ENCODE peak calls at places on chromosomes 4 and X, in seven cellular contexts. C is esophagus muscularis mucosa; H is aorta; A is RWPE1; B is pancreas; R is CD8-positive, alpha-beta memory T cell; I is breast epithelium. T is an unnamed sample.

GRCh38 chr4:6640292-6641163 is at the start of gene MRFAP1:
- DNase-seq in C (peak; percentile 96), H (peak; percentile 97), A (peak; percentile 92), B (peak; percentile 94), R (peak; percentile 91), I (peak; percentile 92), T (peak; percentile 97)

GRCh38 chr4:48333587-48333986 is 7.7 kb upstream of the SLAIN2 start:
- DNase-seq in C (no peak), H (no peak), A (peak; percentile 36), B (no peak), R (no peak), I (no peak), T (no peak)

GRCh38 chr4:161256172-161256571 is 907.6 kb downstream of the FSTL5 start:
- DNase-seq in C (no peak), H (no peak), A (no peak), B (no peak), R (no peak), I (no peak), T (no peak)

GRCh38 chrX:151697537-151697936 is 2.3 kb downstream of the PRRG3 start:
- DNase-seq in C (no peak), H (no peak), A (no peak), B (no peak), R (no peak), I (no peak), T (no peak)

GRCh38 chr4:108449139-108449538 is 171.2 kb upstream of the RPL34 start:
- DNase-seq in C (no peak), H (no peak), A (no peak), B (no peak), R (no peak), I (no peak), T (no peak)

GRCh38 chrX:2774057-2774456 is 22.2 kb downstream of the XG start:
- DNase-seq in C (no peak), H (no peak), A (no peak), B (no peak), R (no peak), I (no peak), T (no peak)

GRCh38 chr4:86944964-86945781 is 10.4 kb downstream of the AFF1 start:
- DNase-seq in C (no peak), H (no peak), A (no peak), B (no peak), R (no peak), I (no peak), T (no peak)

GRCh38 chr4:55393461-55394320 is 2.1 kb upstream of the TMEM165 start:
- DNase-seq in C (no peak), H (no peak), A (no peak), B (no peak), R (no peak), I (no peak), T (no peak)

GRCh38 chr4:12555011-12555410 is 929.1 kb downstream of the RAB28 start:
- DNase-seq in C (no peak), H (peak; percentile 44), A (peak; percentile 3), B (no peak), R (no peak), I (no peak), T (no peak)

GRCh38 chrX:8848921-8849320 is 47.7 kb upstream of the FAM9A start:
- DNase-seq in C (no peak), H (no peak), A (peak; percentile 32), B (no peak), R (no peak), I (no peak), T (no peak)

GRCh38 chr4:15882675-15883086 is 55.9 kb downstream of the FGFBP1 start:
- DNase-seq in C (no peak), H (peak; percentile 53), A (peak; percentile 34), B (peak; percentile 59), R (peak; percentile 8), I (no peak), T (no peak)

GRCh38 chr4:188242041-188242440 is 102.8 kb downstream of the TRIML1 start:
- DNase-seq in C (no peak), H (no peak), A (no peak), B (no peak), R (no peak), I (no peak), T (no peak)

GRCh38 chr4:31343058-31343457 is 622.9 kb downstream of the PCDH7 start:
- DNase-seq in C (no peak), H (no peak), A (no peak), B (no peak), R (no peak), I (no peak), T (no peak)

GRCh38 chrX:47581731-47582647 is at the start of gene TIMP1:
- DNase-seq in C (peak; percentile 96), H (peak; percentile 95), A (peak; percentile 91), B (peak; percentile 64), R (peak; percentile 70), I (peak; percentile 84), T (peak; percentile 90)

GRCh38 chr4:59920414-59920813 is 1279.7 kb upstream of the ADGRL3 start:
- DNase-seq in C (no peak), H (no peak), A (no peak), B (no peak), R (no peak), I (no peak), T (no peak)

GRCh38 chr4:140996757-140997156 is 136.5 kb downstream of the RNF150 start:
- DNase-seq in C (no peak), H (no peak), A (no peak), B (no peak), R (no peak), I (no peak), T (no peak)

GRCh38 chr4:4417886-4418285 is 31.0 kb downstream of the NSG1 start:
- DNase-seq in C (no peak), H (no peak), A (no peak), B (no peak), R (no peak), I (no peak), T (no peak)

GRCh38 chr4:147965056-147965455 is 233.2 kb downstream of the ARHGAP10 start:
- DNase-seq in C (no peak), H (no peak), A (no peak), B (peak; percentile 56), R (no peak), I (no peak), T (no peak)

GRCh38 chrX:19848110-19848509 is 39.3 kb downstream of the SH3KBP1 start:
- DNase-seq in C (no peak), H (no peak), A (no peak), B (no peak), R (no peak), I (no peak), T (no peak)

GRCh38 chrX:19849433-19850190 is 37.8 kb downstream of the SH3KBP1 start:
- DNase-seq in C (no peak), H (no peak), A (no peak), B (no peak), R (no peak), I (no peak), T (no peak)

GRCh38 chrX:19842542-19842941 is 44.9 kb downstream of the SH3KBP1 start:
- DNase-seq in C (no peak), H (no peak), A (no peak), B (no peak), R (no peak), I (no peak), T (no peak)

GRCh38 chrX:19852014-19853005 is 35.1 kb downstream of the SH3KBP1 start:
- DNase-seq in C (no peak), H (no peak), A (peak; percentile 6), B (no peak), R (no peak), I (no peak), T (no peak)

DNA sequence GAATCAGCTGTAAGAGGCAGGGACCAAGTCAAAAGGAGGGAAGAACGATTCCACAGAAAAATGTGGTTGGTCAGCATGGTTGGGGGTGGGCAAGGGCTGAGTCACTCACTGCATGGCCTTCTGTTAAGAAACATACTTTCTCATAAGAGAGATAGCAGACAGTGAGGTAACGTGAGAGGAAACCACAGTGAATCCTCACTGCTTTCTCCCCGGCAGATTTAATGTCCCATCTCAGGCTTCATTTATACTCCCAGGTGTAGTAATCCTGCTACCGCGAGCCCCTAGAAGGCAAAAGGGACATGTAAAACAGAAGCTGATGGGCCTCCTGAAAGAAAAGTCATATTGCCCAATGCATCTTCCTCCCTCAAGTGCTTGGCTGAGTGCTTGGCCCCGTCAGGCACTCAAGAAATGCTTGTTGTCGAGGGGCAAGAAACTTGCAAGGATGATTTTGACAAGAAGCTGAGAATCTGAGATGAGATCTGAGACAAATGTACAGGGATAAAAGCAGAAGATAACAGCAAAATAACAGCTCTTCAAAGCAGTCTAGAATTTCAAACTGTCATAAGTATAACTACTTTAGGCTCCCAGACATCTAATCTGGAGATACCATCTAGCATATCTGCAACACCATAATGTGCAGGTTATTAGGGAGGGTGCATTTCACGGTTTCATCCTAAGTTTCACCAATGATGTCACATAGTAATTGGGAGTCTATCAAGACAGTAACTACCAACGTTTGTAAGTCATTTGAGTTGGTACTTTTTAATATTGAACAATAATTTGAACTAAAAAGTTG is 40.2 kb downstream of the SH3KBP1 start:
- DNase-seq in C (no peak), H (peak; percentile 68), A (peak; percentile 41), B (no peak), R (no peak), I (no peak), T (no peak)
- H3K27ac ChIP-seq in C (no peak overlapping the region), H (no peak overlapping the region), A (no peak overlapping the region), B (no peak overlapping the region), R (no peak overlapping the region), I (no peak overlapping the region), T (peak overlapping the region; percentile 31)

GRCh38 chrX:154353172-154353843 is 21.1 kb downstream of the FLNA start:
- DNase-seq in C (no peak), H (no peak), A (no peak), B (no peak), R (no peak), I (no peak), T (no peak)
- H3K27ac ChIP-seq in C (peak overlapping the region; percentile 71), H (no peak overlapping the region), A (peak overlapping the region; percentile 97), B (no peak overlapping the region), R (no peak overlapping the region), I (no peak overlapping the region), T (no peak overlapping the region)

GRCh38 chr4:158314756-158315487 is 104.6 kb downstream of the TMEM144 start:
- DNase-seq in C (no peak), H (no peak), A (peak; percentile 51), B (no peak), R (no peak), I (no peak), T (no peak)

GRCh38 chr4:158316264-158316663 is 106.0 kb downstream of the TMEM144 start:
- DNase-seq in C (no peak), H (no peak), A (no peak), B (no peak), R (no peak), I (no peak), T (no peak)

GRCh38 chr4:158315706-158316105 is 105.4 kb downstream of the TMEM144 start:
- DNase-seq in C (no peak), H (no peak), A (no peak), B (no peak), R (no peak), I (no peak), T (no peak)

DNA sequence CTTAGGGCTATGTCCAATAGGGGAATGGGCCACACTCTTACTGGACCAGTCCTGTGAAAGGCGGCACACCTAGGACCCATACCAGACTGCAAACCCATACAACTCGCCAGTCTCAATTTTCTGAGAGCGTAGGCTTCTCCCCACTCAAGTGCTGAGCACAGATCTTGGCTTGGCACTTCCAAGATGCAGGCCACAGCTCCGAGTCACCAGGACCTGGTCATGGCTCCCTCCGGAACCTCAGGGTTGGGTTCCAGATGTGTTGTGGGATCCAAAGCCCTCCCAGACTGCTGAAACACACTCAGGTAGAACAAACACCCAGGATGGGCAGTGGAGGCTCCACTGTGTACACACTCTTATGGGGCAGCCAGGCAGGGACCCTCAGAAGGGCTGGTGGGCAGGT is 103.3 kb downstream of the TMEM144 start:
- DNase-seq in C (no peak), H (no peak), A (no peak), B (no peak), R (no peak), I (no peak), T (no peak)
- H3K27ac ChIP-seq in C (no peak overlapping the region), H (peak overlapping the region; percentile 58), A (peak overlapping the region; percentile 80), B (no peak overlapping the region), R (no peak overlapping the region), I (peak overlapping the region; percentile 72), T (no peak overlapping the region)

GRCh38 chr4:176321589-176321988 is 1.8 kb downstream of the SPCS3 start:
- DNase-seq in C (no peak), H (no peak), A (no peak), B (no peak), R (no peak), I (no peak), T (no peak)
- H3K27ac ChIP-seq in C (peak overlapping the region; percentile 98), H (no peak overlapping the region), A (no peak overlapping the region), B (peak overlapping the region; percentile 88), R (peak overlapping the region; percentile 95), I (peak overlapping the region; percentile 96), T (peak overlapping the region; percentile 99)